ENCODE peak calls at places on chromosome 4, in ten cellular contexts. One of them, this sample, is unnamed.

GRCh38 chr4:152087335-152087734 is 326.5 kb upstream of the GATB start:
- DNase-seq in NCI-H1417 treated with DMSO at 0.1 percent for 48 hours: no peak
- DNase-seq in RWPE2: no peak
- DNase-seq in AG08395: no peak
- DNase-seq in activated T-cell treated with anti-CD3 and anti-CD28 coated beads, Interleukin-2, amount 50 U/mL, for 24 hours: no peak
- DNase-seq in HT1080: no peak
- DNase-seq in stimulated activated CD8-positive, alpha-beta memory T cell treated with anti-CD3 and anti-CD28 coated beads, Interleukin-7, amount 100 ng/mL, for 24 hours: no peak
- DNase-seq in right lobe of liver: no peak
- DNase-seq in ACHN: no peak
- DNase-seq in C1 segment of cervical spinal cord: no peak
- DNase-seq in this sample: no peak

GRCh38 chr4:5003918-5004317 is 15.3 kb downstream of the CYTL1 start:
- DNase-seq in NCI-H1417 treated with DMSO at 0.1 percent for 48 hours: no peak
- DNase-seq in RWPE2: no peak
- DNase-seq in AG08395: no peak
- DNase-seq in activated T-cell treated with anti-CD3 and anti-CD28 coated beads, Interleukin-2, amount 50 U/mL, for 24 hours: no peak
- DNase-seq in HT1080: no peak
- DNase-seq in stimulated activated CD8-positive, alpha-beta memory T cell treated with anti-CD3 and anti-CD28 coated beads, Interleukin-7, amount 100 ng/mL, for 24 hours: no peak
- DNase-seq in right lobe of liver: no peak
- DNase-seq in ACHN: no peak
- DNase-seq in C1 segment of cervical spinal cord: no peak
- DNase-seq in this sample: no peak

GRCh38 chr4:185127021-185127925 is 15.8 kb upstream of the SLC25A4 start:
- DNase-seq in NCI-H1417 treated with DMSO at 0.1 percent for 48 hours: no peak
- DNase-seq in RWPE2: no peak
- DNase-seq in AG08395: no peak
- DNase-seq in activated T-cell treated with anti-CD3 and anti-CD28 coated beads, Interleukin-2, amount 50 U/mL, for 24 hours: peak; percentile 46
- DNase-seq in HT1080: no peak
- DNase-seq in stimulated activated CD8-positive, alpha-beta memory T cell treated with anti-CD3 and anti-CD28 coated beads, Interleukin-7, amount 100 ng/mL, for 24 hours: no peak
- DNase-seq in right lobe of liver: peak; percentile 42
- DNase-seq in ACHN: peak; percentile 8
- DNase-seq in C1 segment of cervical spinal cord: no peak
- DNase-seq in this sample: no peak

GRCh38 chr4:84342161-84342560 is 156.9 kb downstream of the NKX6-1 start:
- DNase-seq in NCI-H1417 treated with DMSO at 0.1 percent for 48 hours: no peak
- DNase-seq in RWPE2: no peak
- DNase-seq in AG08395: no peak
- DNase-seq in activated T-cell treated with anti-CD3 and anti-CD28 coated beads, Interleukin-2, amount 50 U/mL, for 24 hours: no peak
- DNase-seq in HT1080: no peak
- DNase-seq in stimulated activated CD8-positive, alpha-beta memory T cell treated with anti-CD3 and anti-CD28 coated beads, Interleukin-7, amount 100 ng/mL, for 24 hours: no peak
- DNase-seq in right lobe of liver: no peak
- DNase-seq in ACHN: no peak
- DNase-seq in C1 segment of cervical spinal cord: no peak
- DNase-seq in this sample: no peak

GRCh38 chr4:1003271-1004070 is 8.0 kb upstream of the FGFRL1 start:
- DNase-seq in NCI-H1417 treated with DMSO at 0.1 percent for 48 hours: no peak
- DNase-seq in RWPE2: no peak
- DNase-seq in AG08395: no peak
- DNase-seq in activated T-cell treated with anti-CD3 and anti-CD28 coated beads, Interleukin-2, amount 50 U/mL, for 24 hours: no peak
- DNase-seq in HT1080: no peak
- DNase-seq in stimulated activated CD8-positive, alpha-beta memory T cell treated with anti-CD3 and anti-CD28 coated beads, Interleukin-7, amount 100 ng/mL, for 24 hours: no peak
- DNase-seq in right lobe of liver: no peak
- DNase-seq in ACHN: no peak
- DNase-seq in C1 segment of cervical spinal cord: no peak
- DNase-seq in this sample: no peak

GRCh38 chr4:24651266-24651665 is 66.9 kb upstream of the DHX15 start:
- DNase-seq in NCI-H1417 treated with DMSO at 0.1 percent for 48 hours: no peak
- DNase-seq in RWPE2: no peak
- DNase-seq in AG08395: no peak
- DNase-seq in activated T-cell treated with anti-CD3 and anti-CD28 coated beads, Interleukin-2, amount 50 U/mL, for 24 hours: no peak
- DNase-seq in HT1080: no peak
- DNase-seq in stimulated activated CD8-positive, alpha-beta memory T cell treated with anti-CD3 and anti-CD28 coated beads, Interleukin-7, amount 100 ng/mL, for 24 hours: no peak
- DNase-seq in right lobe of liver: no peak
- DNase-seq in ACHN: no peak
- DNase-seq in C1 segment of cervical spinal cord: no peak
- DNase-seq in this sample: no peak

GRCh38 chr4:85514117-85514516 is 39.2 kb downstream of the ARHGAP24 start:
- DNase-seq in NCI-H1417 treated with DMSO at 0.1 percent for 48 hours: no peak
- DNase-seq in RWPE2: no peak
- DNase-seq in AG08395: no peak
- DNase-seq in activated T-cell treated with anti-CD3 and anti-CD28 coated beads, Interleukin-2, amount 50 U/mL, for 24 hours: no peak
- DNase-seq in HT1080: no peak
- DNase-seq in stimulated activated CD8-positive, alpha-beta memory T cell treated with anti-CD3 and anti-CD28 coated beads, Interleukin-7, amount 100 ng/mL, for 24 hours: no peak
- DNase-seq in right lobe of liver: no peak
- DNase-seq in ACHN: peak; percentile 4
- DNase-seq in C1 segment of cervical spinal cord: no peak
- DNase-seq in this sample: no peak

GRCh38 chr4:41745292-41746024 is 3.1 kb downstream of the PHOX2B start:
- DNase-seq in NCI-H1417 treated with DMSO at 0.1 percent for 48 hours: no peak
- DNase-seq in RWPE2: no peak
- DNase-seq in AG08395: no peak
- DNase-seq in activated T-cell treated with anti-CD3 and anti-CD28 coated beads, Interleukin-2, amount 50 U/mL, for 24 hours: no peak
- DNase-seq in HT1080: no peak
- DNase-seq in stimulated activated CD8-positive, alpha-beta memory T cell treated with anti-CD3 and anti-CD28 coated beads, Interleukin-7, amount 100 ng/mL, for 24 hours: no peak
- DNase-seq in right lobe of liver: no peak
- DNase-seq in ACHN: no peak
- DNase-seq in C1 segment of cervical spinal cord: no peak
- DNase-seq in this sample: no peak

GRCh38 chr4:8472689-8473197 is 32.2 kb downstream of the TRMT44 start:
- DNase-seq in NCI-H1417 treated with DMSO at 0.1 percent for 48 hours: no peak
- DNase-seq in RWPE2: no peak
- DNase-seq in AG08395: peak; percentile 90
- DNase-seq in activated T-cell treated with anti-CD3 and anti-CD28 coated beads, Interleukin-2, amount 50 U/mL, for 24 hours: no peak
- DNase-seq in HT1080: peak; percentile 18
- DNase-seq in stimulated activated CD8-positive, alpha-beta memory T cell treated with anti-CD3 and anti-CD28 coated beads, Interleukin-7, amount 100 ng/mL, for 24 hours: no peak
- DNase-seq in right lobe of liver: no peak
- DNase-seq in ACHN: peak; percentile 46
- DNase-seq in C1 segment of cervical spinal cord: no peak
- DNase-seq in this sample: no peak

GRCh38 chr4:1195109-1195671 is 22.8 kb upstream of the SPON2 start:
- DNase-seq in NCI-H1417 treated with DMSO at 0.1 percent for 48 hours: no peak
- DNase-seq in RWPE2: peak; percentile 54
- DNase-seq in AG08395: no peak
- DNase-seq in activated T-cell treated with anti-CD3 and anti-CD28 coated beads, Interleukin-2, amount 50 U/mL, for 24 hours: no peak
- DNase-seq in HT1080: no peak
- DNase-seq in stimulated activated CD8-positive, alpha-beta memory T cell treated with anti-CD3 and anti-CD28 coated beads, Interleukin-7, amount 100 ng/mL, for 24 hours: no peak
- DNase-seq in right lobe of liver: no peak
- DNase-seq in ACHN: no peak
- DNase-seq in C1 segment of cervical spinal cord: no peak
- DNase-seq in this sample: no peak

GRCh38 chr4:88159137-88159725 is 792 bp upstream of the ABCG2 start:
- DNase-seq in NCI-H1417 treated with DMSO at 0.1 percent for 48 hours: no peak
- DNase-seq in RWPE2: no peak
- DNase-seq in AG08395: peak; percentile 6
- DNase-seq in activated T-cell treated with anti-CD3 and anti-CD28 coated beads, Interleukin-2, amount 50 U/mL, for 24 hours: no peak
- DNase-seq in HT1080: no peak
- DNase-seq in stimulated activated CD8-positive, alpha-beta memory T cell treated with anti-CD3 and anti-CD28 coated beads, Interleukin-7, amount 100 ng/mL, for 24 hours: no peak
- DNase-seq in right lobe of liver: no peak
- DNase-seq in ACHN: no peak
- DNase-seq in C1 segment of cervical spinal cord: no peak
- DNase-seq in this sample: no peak

GRCh38 chr4:46830971-46831454 is 78.0 kb downstream of the COX7B2 start:
- DNase-seq in NCI-H1417 treated with DMSO at 0.1 percent for 48 hours: no peak
- DNase-seq in RWPE2: no peak
- DNase-seq in AG08395: no peak
- DNase-seq in activated T-cell treated with anti-CD3 and anti-CD28 coated beads, Interleukin-2, amount 50 U/mL, for 24 hours: no peak
- DNase-seq in HT1080: no peak
- DNase-seq in stimulated activated CD8-positive, alpha-beta memory T cell treated with anti-CD3 and anti-CD28 coated beads, Interleukin-7, amount 100 ng/mL, for 24 hours: no peak
- DNase-seq in right lobe of liver: no peak
- DNase-seq in ACHN: no peak
- DNase-seq in C1 segment of cervical spinal cord: no peak
- DNase-seq in this sample: no peak

GRCh38 chr4:21512351-21512750 is 436.2 kb downstream of the KCNIP4 start:
- DNase-seq in NCI-H1417 treated with DMSO at 0.1 percent for 48 hours: no peak
- DNase-seq in RWPE2: no peak
- DNase-seq in AG08395: no peak
- DNase-seq in activated T-cell treated with anti-CD3 and anti-CD28 coated beads, Interleukin-2, amount 50 U/mL, for 24 hours: no peak
- DNase-seq in HT1080: peak; percentile 42
- DNase-seq in stimulated activated CD8-positive, alpha-beta memory T cell treated with anti-CD3 and anti-CD28 coated beads, Interleukin-7, amount 100 ng/mL, for 24 hours: no peak
- DNase-seq in right lobe of liver: no peak
- DNase-seq in ACHN: peak; percentile 58
- DNase-seq in C1 segment of cervical spinal cord: no peak
- DNase-seq in this sample: no peak

This sample was measured in central memory CD4-positive, alpha-beta T cell.